ENCODE peak calls at places on chromosomes 5 and 9, in four cellular contexts. One of them, this sample, is unnamed.

GRCh38 chr9:114643906-114644305 is 13.7 kb downstream of the TEX53 start:
- DNase-seq in anterior cingulate cortex: no peak
- DNase-seq in ascending aorta: no peak
- DNase-seq in left ventricle myocardium inferior: no peak
- DNase-seq in this sample: no peak

GRCh38 chr5:150496534-150496933 is 11.4 kb upstream of the NDST1 start:
- DNase-seq in anterior cingulate cortex: no peak
- DNase-seq in ascending aorta: no peak
- DNase-seq in left ventricle myocardium inferior: no peak
- DNase-seq in this sample: no peak

GRCh38 chr9:111153973-111154590 is 115.8 kb upstream of the LPAR1 start:
- DNase-seq in anterior cingulate cortex: no peak
- DNase-seq in ascending aorta: no peak
- DNase-seq in left ventricle myocardium inferior: no peak
- DNase-seq in this sample: no peak

GRCh38 chr5:141734501-141735231 is 52.6 kb upstream of the ARAP3 start:
- DNase-seq in anterior cingulate cortex: no peak
- DNase-seq in ascending aorta: no peak
- DNase-seq in left ventricle myocardium inferior: no peak
- DNase-seq in this sample: peak; percentile 55

GRCh38 chr5:16736158-16736994 is 119.6 kb upstream of the RETREG1 start:
- DNase-seq in anterior cingulate cortex: no peak
- DNase-seq in ascending aorta: no peak
- DNase-seq in left ventricle myocardium inferior: no peak
- DNase-seq in this sample: peak; percentile 38

GRCh38 chr9:98022447-98022846 is 34.1 kb upstream of the NANS start:
- DNase-seq in anterior cingulate cortex: no peak
- DNase-seq in ascending aorta: peak; percentile 42
- DNase-seq in left ventricle myocardium inferior: no peak
- DNase-seq in this sample: no peak

GRCh38 chr9:35835216-35835604 is 6.2 kb downstream of the TMEM8B start:
- DNase-seq in anterior cingulate cortex: no peak
- DNase-seq in ascending aorta: no peak
- DNase-seq in left ventricle myocardium inferior: no peak
- DNase-seq in this sample: no peak

GRCh38 chr5:123156577-123157296 is 67.7 kb downstream of the PRDM6 start:
- DNase-seq in anterior cingulate cortex: no peak
- DNase-seq in ascending aorta: no peak
- DNase-seq in left ventricle myocardium inferior: no peak
- DNase-seq in this sample: no peak

GRCh38 chr9:131578778-131579504 is 33.6 kb downstream of the PRRT1B start:
- DNase-seq in anterior cingulate cortex: peak; percentile 20
- DNase-seq in ascending aorta: no peak
- DNase-seq in left ventricle myocardium inferior: no peak
- DNase-seq in this sample: no peak

GRCh38 chr9:114047717-114048116 is 30.4 kb downstream of the AMBP start:
- DNase-seq in anterior cingulate cortex: no peak
- DNase-seq in ascending aorta: no peak
- DNase-seq in left ventricle myocardium inferior: no peak
- DNase-seq in this sample: no peak

GRCh38 chr5:181236471-181236870 is 7.2 kb downstream of the RACK1 start:
- DNase-seq in anterior cingulate cortex: no peak
- DNase-seq in ascending aorta: no peak
- DNase-seq in left ventricle myocardium inferior: no peak
- DNase-seq in this sample: no peak

GRCh38 chr9:127291379-127291778 is 26.8 kb downstream of the GARNL3 start:
- DNase-seq in anterior cingulate cortex: no peak
- DNase-seq in ascending aorta: no peak
- DNase-seq in left ventricle myocardium inferior: no peak
- DNase-seq in this sample: no peak

GRCh38 chr5:95631991-95632675 is 12.2 kb downstream of the GPR150 start:
- DNase-seq in anterior cingulate cortex: no peak
- DNase-seq in ascending aorta: peak; percentile 43
- DNase-seq in left ventricle myocardium inferior: no peak
- DNase-seq in this sample: no peak

GRCh38 chr5:128579111-128579510 is 41.1 kb upstream of the FBN2 start:
- DNase-seq in anterior cingulate cortex: no peak
- DNase-seq in ascending aorta: no peak
- DNase-seq in left ventricle myocardium inferior: no peak
- DNase-seq in this sample: no peak

GRCh38 chr5:34897646-34898045 is 17.7 kb downstream of the RAD1 start:
- DNase-seq in anterior cingulate cortex: no peak
- DNase-seq in ascending aorta: no peak
- DNase-seq in left ventricle myocardium inferior: no peak
- DNase-seq in this sample: no peak

GRCh38 chr5:93649234-93649900 is 66.3 kb downstream of the NR2F1 start:
- DNase-seq in anterior cingulate cortex: no peak
- DNase-seq in ascending aorta: no peak
- DNase-seq in left ventricle myocardium inferior: no peak
- DNase-seq in this sample: no peak

GRCh38 chr5:58666598-58667595 is 84.0 kb downstream of the RAB3C start:
- DNase-seq in anterior cingulate cortex: no peak
- DNase-seq in ascending aorta: no peak
- DNase-seq in left ventricle myocardium inferior: no peak
- DNase-seq in this sample: no peak

GRCh38 chr9:110531776-110532175 is 47.8 kb downstream of the SVEP1 start:
- DNase-seq in anterior cingulate cortex: no peak
- DNase-seq in ascending aorta: no peak
- DNase-seq in left ventricle myocardium inferior: no peak
- DNase-seq in this sample: no peak

GRCh38 chr5:96752341-96753016 is 55.3 kb downstream of the ERAP1 start:
- DNase-seq in anterior cingulate cortex: no peak
- DNase-seq in ascending aorta: no peak
- DNase-seq in left ventricle myocardium inferior: no peak
- DNase-seq in this sample: no peak

GRCh38 chr5:143376911-143377838 is 26.3 kb downstream of the NR3C1 start:
- DNase-seq in anterior cingulate cortex: no peak
- DNase-seq in ascending aorta: no peak
- DNase-seq in left ventricle myocardium inferior: no peak
- DNase-seq in this sample: no peak

GRCh38 chr5:136457390-136458094 is 92.2 kb upstream of the TRPC7 start:
- DNase-seq in anterior cingulate cortex: no peak
- DNase-seq in ascending aorta: no peak
- DNase-seq in left ventricle myocardium inferior: no peak
- DNase-seq in this sample: no peak

GRCh38 chr9:131610231-131610761 is 65.0 kb downstream of the PRRT1B start:
- DNase-seq in anterior cingulate cortex: no peak
- DNase-seq in ascending aorta: no peak
- DNase-seq in left ventricle myocardium inferior: no peak
- DNase-seq in this sample: no peak

GRCh38 chr5:61461412-61461811 is 129.4 kb downstream of the ZSWIM6 start:
- DNase-seq in anterior cingulate cortex: no peak
- DNase-seq in ascending aorta: no peak
- DNase-seq in left ventricle myocardium inferior: no peak
- DNase-seq in this sample: no peak

GRCh38 chr5:396715-397032 is 46.3 kb upstream of the EXOC3 start:
- DNase-seq in anterior cingulate cortex: no peak
- DNase-seq in ascending aorta: no peak
- DNase-seq in left ventricle myocardium inferior: no peak
- DNase-seq in this sample: no peak

GRCh38 chr5:180467028-180467427 is 27.2 kb upstream of the CNOT6 start:
- DNase-seq in anterior cingulate cortex: no peak
- DNase-seq in ascending aorta: no peak
- DNase-seq in left ventricle myocardium inferior: peak; percentile 41
- DNase-seq in this sample: peak; percentile 67

GRCh38 chr9:113579270-113580040 is 115.9 kb downstream of the RGS3 start:
- DNase-seq in anterior cingulate cortex: no peak
- DNase-seq in ascending aorta: no peak
- DNase-seq in left ventricle myocardium inferior: peak; percentile 63
- DNase-seq in this sample: peak; percentile 65

GRCh38 chr5:23591250-23591649 is 83.8 kb downstream of the PRDM9 start:
- DNase-seq in anterior cingulate cortex: no peak
- DNase-seq in ascending aorta: no peak
- DNase-seq in left ventricle myocardium inferior: no peak
- DNase-seq in this sample: no peak

GRCh38 chr9:135616621-135617537 is 22.5 kb downstream of the GLT6D1 start:
- DNase-seq in anterior cingulate cortex: no peak
- DNase-seq in ascending aorta: no peak
- DNase-seq in left ventricle myocardium inferior: no peak
- DNase-seq in this sample: no peak

GRCh38 chr9:73200694-73201432 is 49.2 kb downstream of the ANXA1 start:
- DNase-seq in anterior cingulate cortex: no peak
- DNase-seq in ascending aorta: no peak
- DNase-seq in left ventricle myocardium inferior: no peak
- DNase-seq in this sample: no peak

GRCh38 chr5:181107699-181108098 is 23.3 kb downstream of the OR2V1 start:
- DNase-seq in anterior cingulate cortex: no peak
- DNase-seq in ascending aorta: no peak
- DNase-seq in left ventricle myocardium inferior: no peak
- DNase-seq in this sample: no peak

GRCh38 chr5:35857606-35858205 is 1.0 kb downstream of the IL7R start:
- DNase-seq in anterior cingulate cortex: no peak
- DNase-seq in ascending aorta: no peak
- DNase-seq in left ventricle myocardium inferior: no peak
- DNase-seq in this sample: no peak

GRCh38 chr5:16017720-16018119 is 161.9 kb downstream of the MARCHF11 start:
- DNase-seq in anterior cingulate cortex: no peak
- DNase-seq in ascending aorta: no peak
- DNase-seq in left ventricle myocardium inferior: no peak
- DNase-seq in this sample: no peak

GRCh38 chr9:137300607-137301085 is 1.4 kb downstream of the NRARP start:
- DNase-seq in anterior cingulate cortex: no peak
- DNase-seq in ascending aorta: no peak
- DNase-seq in left ventricle myocardium inferior: peak; percentile 21
- DNase-seq in this sample: peak; percentile 26

This sample was measured in left cardiac atrium.